ENCODE peak calls at places on chromosomes 5 and 9, in six cellular contexts. C, F, B, S, E and U are unnamed samples.

GRCh38 chr9:122327175-122327574 is 43.6 kb upstream of the PTGS1 start:
- DNase-seq in F (no peak), E (no peak), C (no peak), S (no peak), B (no peak), U (no peak)

GRCh38 chr5:170248172-170248571 is 15.4 kb downstream of the C5orf58 start:
- DNase-seq in C (no peak), B (no peak), E (no peak), S (no peak), F (no peak), U (no peak)

GRCh38 chr5:177576169-177576568 is 15.8 kb upstream of the TMED9 start:
- DNase-seq in C (no peak), F (no peak), S (no peak), B (no peak), E (no peak), U (no peak)

GRCh38 chr9:87716141-87716540 is 9.8 kb upstream of the CTSL start:
- DNase-seq in C (no peak), F (no peak), B (no peak), S (no peak), E (no peak), U (no peak)

GRCh38 chr5:149500922-149501582 is 50.2 kb downstream of the CSNK1A1 start:
- DNase-seq in E (no peak), S (no peak), B (no peak), C (no peak), F (no peak), U (no peak)

GRCh38 chr9:131302244-131303075 is 12.9 kb downstream of the PLPP7 start:
- DNase-seq in F (no peak), C (no peak), E (peak; percentile 46), B (no peak), S (peak; percentile 79), U (no peak)

GRCh38 chr5:32462618-32463017 is 18.1 kb upstream of the ZFR start:
- DNase-seq in C (no peak), F (no peak), B (no peak), E (no peak), S (no peak), U (no peak)

GRCh38 chr9:127159949-127160610 is 37.6 kb upstream of the ANGPTL2 start:
- DNase-seq in F (no peak), E (no peak), B (no peak), S (no peak), C (peak; percentile 39), U (no peak)

GRCh38 chr5:180461303-180461702 is 32.9 kb upstream of the CNOT6 start:
- DNase-seq in F (no peak), E (no peak), S (no peak), C (no peak), B (no peak), U (no peak)

GRCh38 chr5:157063776-157064430 is 5.0 kb upstream of the HAVCR1 start:
- DNase-seq in S (no peak), F (no peak), E (no peak), C (no peak), B (no peak), U (no peak)

GRCh38 chr9:61665330-61665751 is 475.5 kb downstream of the SPATA31A7 start:
- DNase-seq in S (no peak), C (no peak), B (peak; percentile 42), E (no peak), F (no peak), U (no peak)

GRCh38 chr9:36470891-36471290 is 70.8 kb upstream of the RNF38 start:
- DNase-seq in F (no peak), B (no peak), C (peak; percentile 57), S (peak; percentile 61), E (peak; percentile 68), U (peak; percentile 75)

GRCh38 chr5:75282581-75282980 is 45.9 kb upstream of the ANKRD31 start:
- DNase-seq in B (no peak), S (no peak), E (no peak), C (no peak), F (no peak), U (no peak)

GRCh38 chr5:135667662-135668061 is 88.9 kb upstream of the CXCL14 start:
- DNase-seq in E (no peak), C (no peak), F (no peak), B (no peak), S (no peak), U (no peak)

GRCh38 chr5:57494104-57495098 is 11.8 kb upstream of the ACTBL2 start:
- DNase-seq in C (no peak), S (peak; percentile 54), E (peak; percentile 30), F (no peak), B (peak; percentile 67), U (no peak)

GRCh38 chr9:135084881-135085760 is 2.3 kb upstream of the OLFM1 start:
- DNase-seq in E (no peak), B (no peak), S (no peak), F (no peak), C (no peak), U (no peak)

GRCh38 chr9:17969232-17969631 is 390.4 kb downstream of the SH3GL2 start:
- DNase-seq in S (no peak), C (no peak), E (no peak), B (no peak), F (no peak), U (no peak)

GRCh38 chr5:160090059-160090458 is 29.2 kb downstream of the PWWP2A start:
- DNase-seq in E (no peak), C (no peak), F (no peak), S (no peak), B (no peak), U (no peak)

GRCh38 chr5:172235827-172236749 is 42.1 kb downstream of the EFCAB9 start:
- DNase-seq in C (no peak), F (no peak), S (no peak), B (no peak), E (no peak), U (no peak)

GRCh38 chr5:16690243-16690839 is 73.5 kb upstream of the RETREG1 start:
- DNase-seq in F (peak; percentile 77), S (no peak), C (no peak), B (no peak), E (no peak), U (peak; percentile 10)

GRCh38 chr5:73862796-73863195 is 236.8 kb downstream of the ARHGEF28 start:
- DNase-seq in B (no peak), C (no peak), F (no peak), E (no peak), S (no peak), U (no peak)

GRCh38 chr5:34721359-34721758 is 65.2 kb downstream of the RAI14 start:
- DNase-seq in F (no peak), C (no peak), B (no peak), E (no peak), S (no peak), U (no peak)

GRCh38 chr5:180600554-180601041 is 9.3 kb upstream of the SCGB3A1 start:
- DNase-seq in B (no peak), F (no peak), E (no peak), C (peak; percentile 15), S (no peak), U (no peak)

GRCh38 chr5:7210549-7210948 is 185.4 kb upstream of the ADCY2 start:
- DNase-seq in F (no peak), S (no peak), E (no peak), B (no peak), C (no peak), U (no peak)

GRCh38 chr9:88710449-88710848 is 175.5 kb downstream of the NXNL2 start:
- DNase-seq in B (no peak), S (no peak), F (no peak), C (no peak), E (no peak), U (no peak)

GRCh38 chr5:12902611-12903010 is 998.4 kb upstream of the CTNND2 start:
- DNase-seq in E (no peak), S (no peak), F (no peak), B (no peak), C (no peak), U (no peak)

GRCh38 chr9:129239946-129240490 is 62.0 kb upstream of the IER5L start:
- DNase-seq in B (no peak), F (no peak), E (peak; percentile 7), S (peak; percentile 12), C (peak; percentile 9), U (no peak)

DNA sequence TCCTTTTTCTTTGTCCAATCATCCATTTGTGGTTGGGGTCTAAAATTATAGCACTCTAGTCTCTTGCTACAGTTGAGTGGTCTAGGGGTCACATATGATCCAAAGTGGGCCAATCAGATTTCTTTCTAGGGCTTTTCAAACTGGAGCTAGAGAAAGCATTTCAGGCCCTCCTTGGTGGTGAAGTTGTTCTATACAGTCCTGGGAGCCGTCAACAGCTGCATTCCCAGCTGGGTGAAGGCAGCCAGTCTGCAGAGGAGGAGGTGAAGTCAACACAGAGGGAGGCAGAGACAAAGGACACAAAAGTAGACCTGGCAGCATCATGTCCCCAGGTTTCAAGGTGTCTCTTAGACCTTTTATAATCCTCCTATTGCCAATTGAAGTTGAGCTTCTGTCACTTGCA is 518.2 kb downstream of the BNC2 start:
- DNase-seq in S (no peak), E (no peak), C (no peak), B (no peak), F (no peak), U (no peak)
- H3K4me1 ChIP-seq in S (no peaks in the 10 kb centered on the region), E (peaks cover 12% of the 10 kb centered on the region), C (no peaks in the 10 kb centered on the region), B (no peaks in the 10 kb centered on the region), F (peaks cover 19% of the 10 kb centered on the region), U (no peaks in the 10 kb centered on the region)

GRCh38 chr5:179404321-179405053 is 59.2 kb upstream of the ADAMTS2 start:
- DNase-seq in F (no peak), E (no peak), B (peak; percentile 49), S (no peak), C (no peak), U (no peak)
- TF ChIP-seq CTCF in F (no peak), E (peak; percentile 35), B (peak; percentile 40), S (peak; percentile 8), C (peak; percentile 29), U (peak; percentile 29)

GRCh38 chr5:71601222-71602026 is 14.3 kb downstream of the MCCC2 start:
- DNase-seq in C (no peak), F (peak; percentile 75), E (no peak), B (peak; percentile 59), S (peak; percentile 78), U (peak; percentile 64)

GRCh38 chr5:71600783-71601182 is 13.6 kb downstream of the MCCC2 start:
- DNase-seq in E (no peak), B (no peak), C (no peak), S (no peak), F (no peak), U (no peak)

GRCh38 chr5:71591100-71591499 is 4.0 kb downstream of the MCCC2 start:
- DNase-seq in B (no peak), C (no peak), S (no peak), E (no peak), F (no peak), U (no peak)

GRCh38 chr5:71596169-71596568 is 9.0 kb downstream of the MCCC2 start:
- DNase-seq in S (no peak), E (no peak), B (no peak), C (no peak), F (no peak), U (no peak)

DNA sequence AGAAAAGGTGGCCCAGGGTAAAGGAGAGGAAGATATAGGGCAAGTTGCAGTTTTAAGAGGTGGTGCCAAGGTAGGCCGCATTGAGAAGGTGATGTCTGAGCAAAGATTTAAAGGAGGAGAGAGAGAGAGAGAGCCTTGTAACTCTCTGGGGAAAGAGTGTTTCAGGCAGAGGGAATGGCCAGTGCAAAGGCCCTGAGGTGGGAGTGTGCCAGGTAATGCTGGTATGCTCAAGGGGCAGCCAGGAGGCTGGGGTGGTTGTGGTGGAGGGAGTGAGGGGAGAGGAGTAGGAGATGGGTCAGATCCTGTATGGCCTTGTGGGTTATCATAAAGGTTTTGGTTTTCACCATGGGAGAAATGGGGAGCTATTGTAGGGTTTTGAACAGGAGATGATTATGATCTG is 9.9 kb downstream of the MCCC2 start:
- DNase-seq in E (no peak), B (no peak), S (no peak), F (no peak), C (no peak), U (no peak)
- H3K36me3 ChIP-seq in E (peaks cover 64% of the 10 kb centered on the region), B (peaks cover 18% of the 10 kb centered on the region), S (peaks cover 45% of the 10 kb centered on the region), F (no peaks in the 10 kb centered on the region), C (no peaks in the 10 kb centered on the region), U (peaks cover 76% of the 10 kb centered on the region)

GRCh38 chr9:113376634-113377531 is at the start of gene HDHD3:
- DNase-seq in C (peak; percentile 93), S (peak; percentile 80), E (peak; percentile 51), B (peak; percentile 76), F (peak; percentile 91), U (peak; percentile 86)
- H3K4me1 ChIP-seq in C (peaks cover 7% of the 10 kb centered on the region), S (no peaks in the 10 kb centered on the region), E (peaks cover 15% of the 10 kb centered on the region), B (peaks cover 8% of the 10 kb centered on the region), F (peaks cover 3% of the 10 kb centered on the region), U (peaks cover 22% of the 10 kb centered on the region)